ENCODE peak calls at places on chromosomes 6 and 20, in four cellular contexts. H, K, C and I are unnamed samples.

GRCh38 chr6:52551483-52552277 is 25.2 kb downstream of the TRAM2 start:
- DNase-seq in H (peak), K (peak), C (no peak), I (peak)

GRCh38 chr6:154895841-154896240 is 99.3 kb upstream of the TIAM2 start:
- DNase-seq in H (no peak), K (no peak), C (no peak), I (no peak)

GRCh38 chr20:63961664-63962425 is 5.6 kb upstream of the UCKL1 start:
- DNase-seq in H (no peak), K (no peak), C (no peak), I (no peak)

GRCh38 chr20:33658510-33658909 is 3.6 kb upstream of the C20orf144 start:
- DNase-seq in H (no peak), K (no peak), C (no peak), I (peak)

GRCh38 chr20:20367681-20368413 is at the start of gene INSM1:
- DNase-seq in H (no peak), K (no peak), C (no peak), I (peak)

GRCh38 chr6:165218816-165219215 is 90.6 kb downstream of the C6orf118 start:
- DNase-seq in H (no peak), K (no peak), C (no peak), I (no peak)

GRCh38 chr20:33480071-33480470 is 9.8 kb upstream of the CBFA2T2 start:
- DNase-seq in H (no peak), K (no peak), C (no peak), I (no peak)

GRCh38 chr6:85015396-85015990 is 251.1 kb upstream of the TBX18 start:
- DNase-seq in H (peak), K (peak), C (no peak), I (peak)

GRCh38 chr20:31841928-31842327 is 3.5 kb downstream of the FOXS1 start:
- DNase-seq in H (no peak), K (peak), C (no peak), I (no peak)

GRCh38 chr6:123940551-123940950 is 136.9 kb downstream of the NKAIN2 start:
- DNase-seq in H (no peak), K (peak), C (no peak), I (no peak)

GRCh38 chr6:129920103-129920798 is 59.1 kb upstream of the TMEM244 start:
- DNase-seq in H (no peak), K (no peak), C (no peak), I (no peak)

GRCh38 chr20:57809661-57810172 is 99.9 kb upstream of the PMEPA1 start:
- DNase-seq in H (no peak), K (no peak), C (no peak), I (no peak)

GRCh38 chr6:52020961-52021570 is 66.3 kb downstream of the PKHD1 start:
- DNase-seq in H (no peak), K (no peak), C (no peak), I (no peak)

GRCh38 chr6:31969712-31970603 is 2.0 kb downstream of the DXO start:
- DNase-seq in H (no peak), K (no peak), C (no peak), I (no peak)

GRCh38 chr6:7025861-7026260 is 81.9 kb upstream of the RREB1 start:
- DNase-seq in H (no peak), K (no peak), C (no peak), I (peak)

GRCh38 chr6:4809999-4810918 is 34.1 kb downstream of the CDYL start:
- DNase-seq in H (no peak), K (no peak), C (no peak), I (no peak)

GRCh38 chr20:24045621-24046020 is 57.0 kb upstream of the GGTLC1 start:
- DNase-seq in H (no peak), K (no peak), C (no peak), I (no peak)

GRCh38 chr6:31070711-31071197 is 41.6 kb downstream of the C6orf15 start:
- DNase-seq in H (peak), K (peak), C (no peak), I (no peak)

GRCh38 chr6:48505621-48506020 is 394.6 kb upstream of the PTCHD4 start:
- DNase-seq in H (no peak), K (no peak), C (no peak), I (no peak)

GRCh38 chr6:3603443-3604130 is 146.7 kb upstream of the SLC22A23 start:
- DNase-seq in H (no peak), K (no peak), C (no peak), I (no peak)

GRCh38 chr20:53910312-53911002 is 159.9 kb downstream of the BCAS1 start:
- DNase-seq in H (no peak), K (no peak), C (no peak), I (peak)

GRCh38 chr6:119426619-119427018 is 77.1 kb upstream of the MAN1A1 start:
- DNase-seq in H (no peak), K (no peak), C (no peak), I (no peak)

GRCh38 chr20:6051505-6051904 is 2.4 kb downstream of the LRRN4 start:
- DNase-seq in H (no peak), K (no peak), C (no peak), I (no peak)

GRCh38 chr20:25039697-25040437 is 18.1 kb downstream of the ACSS1 start:
- DNase-seq in H (peak), K (no peak), C (no peak), I (peak)

GRCh38 chr6:6711832-6712231 is 123.3 kb downstream of the LY86 start:
- DNase-seq in H (no peak), K (no peak), C (no peak), I (peak)

GRCh38 chr20:46814366-46815232 is 80.0 kb upstream of the EYA2 start:
- DNase-seq in H (no peak), K (peak), C (no peak), I (peak)

GRCh38 chr6:11404845-11405244 is 132.7 kb upstream of the TMEM170B start:
- DNase-seq in H (no peak), K (no peak), C (no peak), I (peak)

GRCh38 chr6:4582506-4582905 is 193.7 kb upstream of the CDYL start:
- DNase-seq in H (no peak), K (no peak), C (no peak), I (peak)

GRCh38 chr6:100167585-100167984 is 173.6 kb upstream of the MCHR2 start:
- DNase-seq in H (no peak), K (no peak), C (no peak), I (no peak)

GRCh38 chr6:10163159-10163962 is 251.5 kb downstream of the TFAP2A start:
- DNase-seq in H (no peak), K (no peak), C (no peak), I (no peak)

GRCh38 chr6:157133856-157134255 is 189.5 kb downstream of the TMEM242 start:
- DNase-seq in H (no peak), K (no peak), C (no peak), I (no peak)

GRCh38 chr6:37569999-37570776 is 70.5 kb upstream of the CCDC167 start:
- DNase-seq in H (no peak), K (no peak), C (no peak), I (no peak)

GRCh38 chr6:56752009-56752408 is 109.3 kb upstream of the DST start:
- DNase-seq in H (no peak), K (peak), C (no peak), I (no peak)

GRCh38 chr20:10906830-10907229 is 233.0 kb upstream of the JAG1 start:
- DNase-seq in H (no peak), K (no peak), C (no peak), I (no peak)

GRCh38 chr20:57959589-57959988 is 249.8 kb upstream of the PMEPA1 start:
- DNase-seq in H (no peak), K (no peak), C (no peak), I (no peak)

GRCh38 chr20:22904411-22904810 is 130.7 kb upstream of the SSTR4 start:
- DNase-seq in H (no peak), K (no peak), C (no peak), I (no peak)

GRCh38 chr6:82954937-82955577 is 110.6 kb downstream of the UBE3D start:
- DNase-seq in H (no peak), K (no peak), C (no peak), I (no peak)

GRCh38 chr6:82954351-82954750 is 111.3 kb downstream of the UBE3D start:
- DNase-seq in H (no peak), K (no peak), C (no peak), I (no peak)

GRCh38 chr6:82953871-82954270 is 111.8 kb downstream of the UBE3D start:
- DNase-seq in H (peak), K (no peak), C (no peak), I (no peak)

GRCh38 chr6:82951935-82952334 is 113.7 kb downstream of the UBE3D start:
- DNase-seq in H (no peak), K (no peak), C (no peak), I (no peak)

DNA sequence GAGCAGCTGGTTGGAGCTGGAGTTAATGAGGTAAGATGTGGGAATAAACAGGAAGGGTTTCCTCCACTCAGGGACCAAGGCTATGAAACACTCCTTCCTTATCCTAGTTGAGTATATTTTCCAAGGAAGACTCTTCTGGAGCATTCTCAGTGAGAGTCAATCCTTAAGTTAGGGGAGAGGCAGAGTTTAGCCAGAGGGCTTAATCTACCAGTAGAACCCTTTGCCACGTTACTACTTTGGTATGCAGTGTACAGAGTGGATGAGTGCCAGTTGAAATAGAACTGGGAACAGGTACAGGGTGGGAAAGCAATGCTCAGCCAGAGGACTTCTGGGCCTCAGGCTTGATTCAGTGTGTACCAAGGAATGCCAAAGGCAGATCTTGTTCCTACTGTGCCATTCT is 114.3 kb downstream of the UBE3D start:
- DNase-seq in H (no peak), K (no peak), C (no peak), I (no peak)
- H3K27ac ChIP-seq in H (no peak), K (no peak), C (no peak), I (no peak)

DNA sequence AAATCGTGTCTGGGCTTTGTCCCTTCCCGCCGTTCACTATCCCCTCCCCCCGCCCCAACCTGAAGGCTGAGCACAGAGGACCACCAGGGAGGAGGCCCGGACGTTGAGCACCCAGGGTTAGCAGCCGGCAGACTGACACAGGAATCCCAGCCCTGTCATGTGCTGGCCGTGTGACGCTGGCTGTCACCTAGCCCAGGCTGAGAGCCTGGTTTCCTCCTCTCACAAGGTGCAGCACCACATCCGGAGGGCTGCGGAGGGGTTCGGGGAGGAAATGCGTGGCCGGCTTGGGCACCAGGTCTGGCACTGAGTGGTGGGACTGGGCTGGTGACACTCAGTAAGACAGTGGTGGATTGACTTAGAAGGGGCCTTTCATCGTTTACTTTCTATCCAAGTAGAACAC is 4.6 kb upstream of the LSM14B start:
- DNase-seq in H (peak), K (no peak), C (peak), I (no peak)
- H3K27ac ChIP-seq in H (no peak), K (no peak), C (peak), I (no peak)

DNA sequence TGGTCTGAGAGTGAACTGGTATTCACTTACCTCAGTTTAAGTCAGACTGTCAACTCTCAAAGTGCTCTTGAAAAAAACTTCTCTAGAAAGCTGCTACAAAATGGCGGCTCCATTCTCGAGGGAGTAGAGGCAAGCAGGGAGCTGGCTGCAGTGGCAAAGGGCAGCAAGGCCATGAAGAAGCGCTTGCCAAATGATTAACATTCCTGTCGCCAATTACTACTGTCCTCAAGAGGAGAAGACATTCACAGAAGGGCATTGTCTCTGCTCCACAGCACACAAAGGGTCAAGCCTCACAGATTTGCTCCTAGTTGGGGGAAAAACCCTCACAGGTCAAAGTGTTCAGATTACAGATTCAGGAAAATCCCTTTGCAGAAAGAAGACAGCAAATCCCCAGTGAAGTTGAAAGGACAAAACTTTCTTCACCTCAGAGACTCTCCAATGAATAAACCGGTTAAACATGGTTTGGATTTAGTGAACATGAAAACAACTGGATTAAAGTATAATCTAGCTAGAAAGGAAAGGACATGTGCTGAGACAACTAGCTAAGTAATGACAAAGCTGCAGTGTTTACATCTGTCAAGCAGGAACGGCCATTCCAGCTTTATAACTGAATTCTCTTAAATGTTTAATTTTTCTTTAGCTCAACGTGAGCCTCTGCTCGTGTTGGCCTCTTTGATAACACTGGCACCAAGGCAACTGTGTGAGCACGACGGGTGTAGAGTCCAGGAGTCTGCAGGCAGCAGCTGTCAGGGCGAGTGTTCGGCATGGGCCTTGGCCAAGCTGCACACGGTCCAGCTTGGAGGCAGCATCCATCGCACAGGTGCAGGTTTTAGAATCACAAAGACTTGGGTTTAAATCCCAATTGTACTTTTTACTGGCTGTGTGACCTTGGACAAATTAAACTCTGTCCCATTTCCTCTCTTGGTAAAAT is 37.6 kb downstream of the NR2E1 start:
- DNase-seq in H (no peak), K (no peak), C (no peak), I (no peak)
- H3K27ac ChIP-seq in H (no peak), K (no peak), C (no peak), I (no peak)

DNA sequence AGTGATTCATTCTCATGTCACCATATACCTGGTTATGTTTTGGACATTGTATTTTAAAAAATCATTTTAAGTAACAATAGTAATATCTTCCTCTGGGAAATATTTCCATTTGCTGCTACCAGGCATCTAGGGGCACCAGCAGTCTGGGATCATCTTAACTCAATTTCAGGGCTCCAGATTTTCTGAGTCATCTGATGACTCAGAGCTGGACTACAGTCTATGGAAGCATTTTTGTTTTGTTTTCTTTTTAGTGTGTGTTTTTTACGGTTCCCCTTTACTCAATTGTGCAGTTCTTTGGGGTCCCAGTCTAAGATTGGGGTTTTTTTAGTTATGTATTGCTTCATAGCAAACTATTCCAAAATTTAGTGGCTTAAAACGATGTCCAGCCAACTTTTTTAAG is 5.7 kb upstream of the FKBP5 start:
- DNase-seq in H (no peak), K (no peak), C (no peak), I (no peak)
- H3K27ac ChIP-seq in H (no peak), K (no peak), C (no peak), I (no peak)